ENCODE peak calls at places on chromosomes 7 and 10, in four cellular contexts. One of them, this sample, is unnamed.

GRCh38 chr10:73810735-73811465 is 498 bp downstream of the NDST2 start:
- DNase-seq in PC-3: peak; percentile 68
- DNase-seq in colonic mucosa: peak; percentile 57
- DNase-seq in lower lobe of right lung: peak; percentile 70
- DNase-seq in this sample: no peak

GRCh38 chr10:23310443-23310842 is 34.2 kb downstream of the C10orf67 start:
- DNase-seq in lower lobe of right lung: no peak
- DNase-seq in PC-3: no peak
- DNase-seq in colonic mucosa: no peak
- DNase-seq in this sample: no peak

GRCh38 chr7:134362587-134363483 is 46.1 kb upstream of the SLC35B4 start:
- DNase-seq in colonic mucosa: no peak
- DNase-seq in lower lobe of right lung: no peak
- DNase-seq in PC-3: no peak
- DNase-seq in this sample: no peak

GRCh38 chr10:131979821-131980270 is 1.9 kb downstream of the BNIP3 start:
- DNase-seq in PC-3: peak; percentile 29
- DNase-seq in lower lobe of right lung: no peak
- DNase-seq in colonic mucosa: no peak
- DNase-seq in this sample: no peak

GRCh38 chr10:97320480-97321031 is 1.5 kb downstream of the FRAT1 start:
- DNase-seq in lower lobe of right lung: peak; percentile 60
- DNase-seq in colonic mucosa: peak; percentile 36
- DNase-seq in PC-3: no peak
- DNase-seq in this sample: no peak

GRCh38 chr10:44982114-44982460 is 3.5 kb upstream of the DEPP1 start:
- DNase-seq in colonic mucosa: no peak
- DNase-seq in lower lobe of right lung: peak; percentile 47
- DNase-seq in PC-3: peak; percentile 93
- DNase-seq in this sample: peak; percentile 90

GRCh38 chr10:101828734-101829551 is 10.7 kb upstream of the OGA start:
- DNase-seq in lower lobe of right lung: peak; percentile 53
- DNase-seq in colonic mucosa: peak; percentile 35
- DNase-seq in PC-3: no peak
- DNase-seq in this sample: no peak

GRCh38 chr7:105769951-105770628 is 106.3 kb downstream of the ATXN7L1 start:
- DNase-seq in PC-3: peak; percentile 84
- DNase-seq in colonic mucosa: no peak
- DNase-seq in lower lobe of right lung: no peak
- DNase-seq in this sample: no peak

GRCh38 chr7:158865462-158865922 is 9.1 kb downstream of the DYNC2I1 start:
- DNase-seq in lower lobe of right lung: no peak
- DNase-seq in colonic mucosa: peak; percentile 65
- DNase-seq in PC-3: no peak
- DNase-seq in this sample: no peak

GRCh38 chr7:4638781-4639575 is 43.1 kb upstream of the FOXK1 start:
- DNase-seq in colonic mucosa: no peak
- DNase-seq in PC-3: no peak
- DNase-seq in lower lobe of right lung: no peak
- DNase-seq in this sample: no peak

GRCh38 chr7:129612112-129613015 is 844 bp downstream of the NRF1 start:
- DNase-seq in colonic mucosa: peak; percentile 52
- DNase-seq in lower lobe of right lung: peak; percentile 72
- DNase-seq in PC-3: peak; percentile 11
- DNase-seq in this sample: peak; percentile 79
- H3K4me1 ChIP-seq in colonic mucosa: no peaks in the 10 kb centered on the region
- H3K4me1 ChIP-seq in lower lobe of right lung: peaks cover 55% of the 10 kb centered on the region
- H3K4me1 ChIP-seq in PC-3: peaks cover 24% of the 10 kb centered on the region
- H3K4me1 ChIP-seq in this sample: peaks cover 6% of the 10 kb centered on the region

DNA sequence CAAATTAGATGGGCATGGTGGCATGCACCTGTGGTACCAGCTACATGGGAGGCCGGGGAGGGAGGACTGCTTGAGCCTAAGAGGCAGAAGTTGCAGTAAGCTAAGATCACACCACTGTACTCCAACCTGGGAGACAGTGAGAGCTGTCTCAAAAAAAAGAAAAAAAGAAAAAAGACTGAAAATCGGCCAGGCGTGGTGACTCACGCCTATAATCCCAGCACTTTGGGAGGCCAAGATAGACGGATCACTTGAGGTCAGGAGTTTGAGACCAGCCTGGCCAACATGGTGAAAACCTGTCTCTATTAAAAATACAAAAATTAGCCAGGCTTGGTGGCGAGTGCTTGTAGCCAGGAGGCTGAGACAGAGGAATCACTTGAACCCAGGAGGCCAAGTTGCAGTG is 11.9 kb downstream of the RNF216 start:
- DNase-seq in colonic mucosa: no peak
- DNase-seq in PC-3: no peak
- DNase-seq in lower lobe of right lung: no peak
- DNase-seq in this sample: no peak
- TF ChIP-seq CTCF in colonic mucosa: no peak
- TF ChIP-seq CTCF in PC-3: no peak
- TF ChIP-seq CTCF in lower lobe of right lung: no peak
- TF ChIP-seq CTCF in this sample: no peak

DNA sequence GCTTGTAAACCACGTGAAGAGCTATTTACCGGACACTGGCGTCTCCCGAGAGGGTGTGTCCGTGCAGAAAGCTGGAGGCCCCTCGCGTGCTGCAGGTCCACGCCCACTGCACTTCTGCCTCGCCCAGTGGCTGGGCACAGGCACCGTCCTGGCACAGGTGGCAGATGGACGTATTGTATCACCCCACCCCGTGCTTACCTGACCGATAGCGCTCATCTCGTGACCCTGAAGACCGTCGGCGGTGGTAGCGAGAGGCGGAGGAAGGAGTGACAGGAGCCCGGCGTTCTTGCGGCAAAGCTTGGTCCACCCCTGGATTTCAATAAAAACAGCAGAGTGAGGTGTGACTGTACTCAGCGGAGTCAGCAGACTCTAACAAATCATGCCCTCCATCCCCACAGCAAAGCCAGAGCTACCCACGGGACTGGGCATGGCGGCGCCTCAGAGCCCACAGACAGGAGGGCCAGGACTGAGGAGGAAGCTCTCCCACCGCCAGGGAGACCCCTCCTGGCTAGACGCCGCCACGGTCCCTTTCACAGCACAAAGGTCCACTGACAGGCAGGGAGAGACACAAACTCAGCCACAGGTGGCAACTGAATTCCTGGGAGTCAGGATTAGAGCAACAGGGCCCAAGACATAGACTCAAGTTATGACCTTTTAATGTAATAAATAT is 217.1 kb downstream of the DIP2C start:
- DNase-seq in PC-3: no peak
- DNase-seq in lower lobe of right lung: no peak
- DNase-seq in colonic mucosa: no peak
- DNase-seq in this sample: peak; percentile 44
- H3K4me3 ChIP-seq in PC-3: no peak overlapping the region
- H3K4me3 ChIP-seq in lower lobe of right lung: no peak overlapping the region
- H3K4me3 ChIP-seq in colonic mucosa: no peak overlapping the region
- H3K4me3 ChIP-seq in this sample: no peak overlapping the region

GRCh38 chr7:74477188-74477587 is 23.5 kb downstream of the GTF2IRD1 start:
- DNase-seq in colonic mucosa: no peak
- DNase-seq in lower lobe of right lung: peak; percentile 60
- DNase-seq in PC-3: no peak
- DNase-seq in this sample: no peak

GRCh38 chr7:74474271-74474865 is 20.7 kb downstream of the GTF2IRD1 start:
- DNase-seq in lower lobe of right lung: no peak
- DNase-seq in PC-3: peak; percentile 37
- DNase-seq in colonic mucosa: no peak
- DNase-seq in this sample: no peak

GRCh38 chr7:74476546-74477095 is 22.9 kb downstream of the GTF2IRD1 start:
- DNase-seq in colonic mucosa: peak; percentile 48
- DNase-seq in lower lobe of right lung: no peak
- DNase-seq in PC-3: peak; percentile 50
- DNase-seq in this sample: no peak

GRCh38 chr7:74475243-74475986 is 21.7 kb downstream of the GTF2IRD1 start:
- DNase-seq in colonic mucosa: peak; percentile 66
- DNase-seq in lower lobe of right lung: peak; percentile 71
- DNase-seq in PC-3: peak; percentile 64
- DNase-seq in this sample: no peak

DNA sequence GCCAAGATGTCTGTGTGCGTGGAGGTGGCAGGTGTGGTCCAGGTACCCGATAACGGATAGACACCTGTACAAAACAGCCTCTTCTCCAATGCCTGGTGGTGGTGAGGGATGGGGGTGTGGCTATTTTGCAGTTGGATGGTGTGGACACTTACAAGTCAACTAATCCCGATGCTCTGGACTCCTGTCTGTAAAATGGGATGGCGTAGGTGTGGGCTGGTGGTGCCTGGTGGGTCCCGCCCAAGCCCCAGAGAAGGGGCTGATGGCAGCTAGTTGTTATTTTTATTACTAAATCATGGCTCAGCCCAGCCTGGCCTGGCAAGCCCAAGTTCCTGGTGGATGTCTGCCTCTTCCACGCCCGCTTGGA is 22.3 kb downstream of the GTF2IRD1 start:
- DNase-seq in PC-3: no peak
- DNase-seq in lower lobe of right lung: no peak
- DNase-seq in colonic mucosa: no peak
- DNase-seq in this sample: no peak
- H3K4me1 ChIP-seq in PC-3: peaks cover 47% of the 10 kb centered on the region
- H3K4me1 ChIP-seq in lower lobe of right lung: peaks cover 47% of the 10 kb centered on the region
- H3K4me1 ChIP-seq in colonic mucosa: peaks cover 26% of the 10 kb centered on the region
- H3K4me1 ChIP-seq in this sample: peaks cover 35% of the 10 kb centered on the region

GRCh38 chr10:116741391-116742351 is 695 bp downstream of the HSPA12A start:
- DNase-seq in PC-3: no peak
- DNase-seq in lower lobe of right lung: no peak
- DNase-seq in colonic mucosa: no peak
- DNase-seq in this sample: peak; percentile 72
- TF ChIP-seq CTCF in PC-3: no peak
- TF ChIP-seq CTCF in lower lobe of right lung: no peak
- TF ChIP-seq CTCF in colonic mucosa: no peak
- TF ChIP-seq CTCF in this sample: no peak